ENCODE peak calls at places on chromosomes 6 and 20, in ten cellular contexts. B, N, A, W, D, X, K, J, G and Y are unnamed samples.
A peak's percentile ranks its signal among the peaks of the same experiment; 100 is the strongest.

GRCh38 chr6:157716553-157716952 is 106.5 kb upstream of the SNX9 start:
- DNase-seq in B (no peak), N (no peak), A (no peak), W (no peak), D (no peak), X (no peak), K (no peak), J (no peak), G (no peak), Y (no peak)

GRCh38 chr6:134446228-134446848 is 128.4 kb upstream of the SGK1 start:
- DNase-seq in B (no peak), N (peak; percentile 60), A (peak; percentile 71), W (no peak), D (no peak), X (no peak), K (no peak), J (no peak), G (no peak), Y (no peak)

GRCh38 chr6:100346828-100347227 is 117.9 kb downstream of the SIM1 start:
- DNase-seq in B (no peak), N (peak; percentile 77), A (no peak), W (no peak), D (no peak), X (no peak), K (no peak), J (peak; percentile 67), G (no peak), Y (no peak)

GRCh38 chr20:19890358-19891117 is 126.6 kb upstream of the NAA20 start:
- DNase-seq in B (no peak), N (no peak), A (no peak), W (no peak), D (no peak), X (no peak), K (no peak), J (no peak), G (no peak), Y (no peak)

GRCh38 chr6:111804627-111805235 is 68.5 kb downstream of the FYN start:
- DNase-seq in B (no peak), N (peak; percentile 82), A (peak; percentile 73), W (no peak), D (no peak), X (peak; percentile 34), K (peak; percentile 87), J (no peak), G (no peak), Y (no peak)

GRCh38 chr6:155882527-155883333 is 427.1 kb upstream of the NOX3 start:
- DNase-seq in B (no peak), N (no peak), A (no peak), W (no peak), D (no peak), X (no peak), K (no peak), J (no peak), G (no peak), Y (no peak)

GRCh38 chr6:57221191-57221935 is 744 bp downstream of the RAB23 start:
- DNase-seq in B (peak; percentile 73), N (peak; percentile 70), A (no peak), W (peak; percentile 81), D (peak; percentile 76), X (peak; percentile 46), K (peak; percentile 68), J (no peak), G (no peak), Y (no peak)

GRCh38 chr20:1782181-1782580 is 113.0 kb upstream of the SIRPA start:
- DNase-seq in B (no peak), N (no peak), A (no peak), W (no peak), D (no peak), X (no peak), K (no peak), J (no peak), G (no peak), Y (no peak)

GRCh38 chr6:106513813-106514212 is 115.5 kb downstream of the RTN4IP1 start:
- DNase-seq in B (no peak), N (no peak), A (no peak), W (no peak), D (no peak), X (no peak), K (no peak), J (no peak), G (no peak), Y (no peak)

GRCh38 chr20:11338506-11339306 is 579.0 kb upstream of the BTBD3 start:
- DNase-seq in B (no peak), N (peak; percentile 33), A (no peak), W (no peak), D (no peak), X (no peak), K (peak; percentile 66), J (no peak), G (no peak), Y (peak; percentile 70)

GRCh38 chr20:22063753-22064152 is 358.3 kb downstream of the PAX1 start:
- DNase-seq in B (no peak), N (no peak), A (no peak), W (no peak), D (no peak), X (no peak), K (no peak), J (no peak), G (no peak), Y (no peak)

GRCh38 chr6:132664309-132665034 is 5.5 kb upstream of the TAAR1 start:
- DNase-seq in B (no peak), N (no peak), A (no peak), W (no peak), D (no peak), X (no peak), K (no peak), J (no peak), G (no peak), Y (no peak)

GRCh38 chr6:46953921-46954320 is 32.2 kb upstream of the ADGRF5 start:
- DNase-seq in B (no peak), N (no peak), A (no peak), W (no peak), D (no peak), X (no peak), K (no peak), J (no peak), G (no peak), Y (no peak)

GRCh38 chr6:4801491-4802118 is 25.4 kb downstream of the CDYL start:
- DNase-seq in B (no peak), N (no peak), A (no peak), W (no peak), D (no peak), X (no peak), K (no peak), J (no peak), G (no peak), Y (no peak)

GRCh38 chr6:129498950-129499870 is 210.8 kb downstream of the ARHGAP18 start:
- DNase-seq in B (no peak), N (peak; percentile 75), A (peak; percentile 8), W (no peak), D (no peak), X (peak; percentile 33), K (peak; percentile 29), J (no peak), G (no peak), Y (no peak)

GRCh38 chr20:61746781-61747180 is 318.9 kb downstream of the TAF4 start:
- DNase-seq in B (no peak), N (no peak), A (no peak), W (no peak), D (no peak), X (no peak), K (no peak), J (no peak), G (no peak), Y (no peak)

GRCh38 chr20:8094415-8094818 is 37.6 kb upstream of the PLCB1 start:
- DNase-seq in B (no peak), N (peak; percentile 98), A (no peak), W (no peak), D (no peak), X (peak; percentile 81), K (peak; percentile 36), J (peak; percentile 35), G (no peak), Y (no peak)

DNA sequence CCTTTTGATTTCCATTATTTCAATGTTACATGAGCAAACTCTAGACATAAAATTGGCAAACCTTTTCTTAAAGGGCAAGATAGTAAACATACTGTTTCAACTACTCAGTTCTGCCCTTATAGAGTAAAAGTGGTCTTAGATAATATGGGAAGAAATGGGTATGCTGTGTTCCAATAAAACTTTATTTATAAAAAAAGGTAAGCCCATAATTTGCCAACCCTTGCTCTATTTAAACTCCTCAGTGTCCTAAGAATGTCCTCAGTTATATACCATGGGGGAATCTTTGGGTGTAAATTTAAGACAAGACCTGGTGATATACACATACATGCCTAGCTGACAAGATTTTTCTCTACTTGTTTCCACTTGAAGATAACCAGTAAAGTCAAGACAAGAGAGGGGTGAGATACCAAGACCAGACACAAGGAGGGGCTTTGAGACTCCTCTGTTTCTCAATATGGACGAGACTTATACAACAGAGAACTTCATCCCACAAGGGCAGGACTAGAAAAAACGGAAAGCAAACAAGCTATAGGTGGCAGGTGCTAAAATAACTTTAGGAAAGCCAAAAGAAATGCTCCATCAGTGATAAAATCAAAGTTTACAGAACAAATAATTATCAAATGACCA is 10.5 kb downstream of the SNX3 start:
- DNase-seq in B (no peak), N (peak; percentile 46), A (no peak), W (no peak), D (no peak), X (no peak), K (peak; percentile 50), J (no peak), G (no peak), Y (no peak)
- TF ChIP-seq CTCF in B (peak; percentile 58), N (peak; percentile 36), A (peak; percentile 25), W (no peak), D (peak; percentile 61), X (no peak), K (peak; percentile 61), J (peak; percentile 7), G (peak; percentile 29), Y (peak; percentile 49)

DNA sequence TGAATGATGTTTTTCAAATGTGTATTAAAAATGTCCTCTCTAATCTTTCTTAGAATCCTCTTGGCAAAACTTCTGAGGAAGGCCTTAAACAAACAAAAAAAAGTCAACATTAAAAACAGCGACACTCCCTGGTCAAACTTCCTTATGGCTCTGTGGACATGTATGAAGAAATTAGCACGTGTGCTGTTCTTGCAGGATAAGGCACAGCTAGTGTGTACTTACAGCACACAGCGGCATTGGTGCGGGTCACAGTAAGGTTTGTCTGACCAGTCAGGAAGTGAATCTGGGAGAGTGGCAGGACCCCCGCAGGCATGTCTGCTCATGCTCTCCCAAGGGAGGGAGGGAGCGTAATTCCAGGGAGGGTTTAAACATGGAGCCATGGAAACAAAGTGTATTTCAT is 38.8 kb downstream of the SLC22A1 start:
- DNase-seq in B (no peak), N (no peak), A (no peak), W (no peak), D (no peak), X (no peak), K (peak; percentile 44), J (no peak), G (no peak), Y (no peak)
- TF ChIP-seq CTCF in B (no peak), N (no peak), A (no peak), W (no peak), D (no peak), X (no peak), K (peak; percentile 40), J (no peak), G (peak; percentile 19), Y (no peak)

GRCh38 chr6:109527989-109528388 is 45.0 kb upstream of the ZBTB24 start:
- DNase-seq in B (no peak), N (peak; percentile 30), A (no peak), W (no peak), D (no peak), X (no peak), K (no peak), J (no peak), G (no peak), Y (no peak)
- TF ChIP-seq CTCF in B (peak; percentile 63), N (peak; percentile 43), A (peak; percentile 50), W (no peak), D (peak; percentile 41), X (no peak), K (peak; percentile 58), J (peak; percentile 17), G (peak; percentile 49), Y (peak; percentile 27)

GRCh38 chr6:138765896-138766487 is 7.6 kb upstream of the CCDC28A start:
- DNase-seq in B (no peak), N (peak; percentile 72), A (no peak), W (no peak), D (no peak), X (no peak), K (peak; percentile 32), J (peak; percentile 7), G (peak; percentile 8), Y (no peak)
- TF ChIP-seq CTCF in B (peak; percentile 86), N (peak; percentile 61), A (peak; percentile 61), W (peak; percentile 65), D (peak; percentile 86), X (peak; percentile 62), K (peak; percentile 41), J (peak; percentile 53), G (peak; percentile 60), Y (peak; percentile 63)